ENCODE peak calls at places on chromosomes 7 and 10, in five cellular contexts. One of them, this sample, is unnamed.
A peak's percentile ranks its signal among the peaks of the same experiment; 100 is the strongest.

GRCh38 chr7:3063016-3063753 is 19.5 kb upstream of the CARD11 start:
- DNase-seq in neuronal stem cell: no peak
- DNase-seq in mesenchymal stem cell: no peak
- DNase-seq in H1: no peak
- DNase-seq in H9: no peak
- DNase-seq in this sample: no peak

GRCh38 chr7:151010307-151011096 is 13.8 kb downstream of the ATG9B start:
- DNase-seq in mesenchymal stem cell: peak; percentile 71
- DNase-seq in H9: peak; percentile 49
- DNase-seq in H1: no peak
- DNase-seq in neuronal stem cell: no peak
- DNase-seq in this sample: peak; percentile 23

GRCh38 chr10:48599830-48600134 is 5.1 kb downstream of the ARHGAP22 start:
- DNase-seq in H9: no peak
- DNase-seq in neuronal stem cell: no peak
- DNase-seq in mesenchymal stem cell: no peak
- DNase-seq in H1: no peak
- DNase-seq in this sample: no peak

GRCh38 chr7:18278306-18278705 is 217.2 kb upstream of the HDAC9 start:
- DNase-seq in mesenchymal stem cell: no peak
- DNase-seq in H9: no peak
- DNase-seq in neuronal stem cell: no peak
- DNase-seq in H1: no peak
- DNase-seq in this sample: no peak

GRCh38 chr10:69421611-69422308 is 5.0 kb upstream of the TACR2 start:
- DNase-seq in neuronal stem cell: no peak
- DNase-seq in H9: no peak
- DNase-seq in mesenchymal stem cell: peak; percentile 66
- DNase-seq in H1: no peak
- DNase-seq in this sample: peak; percentile 41

GRCh38 chr10:7233259-7233991 is 177.4 kb downstream of the SFMBT2 start:
- DNase-seq in H1: no peak
- DNase-seq in H9: no peak
- DNase-seq in mesenchymal stem cell: peak; percentile 15
- DNase-seq in neuronal stem cell: no peak
- DNase-seq in this sample: no peak

GRCh38 chr7:83468251-83468739 is 180.6 kb downstream of the SEMA3E start:
- DNase-seq in H9: peak; percentile 78
- DNase-seq in neuronal stem cell: peak; percentile 47
- DNase-seq in H1: no peak
- DNase-seq in mesenchymal stem cell: peak; percentile 96
- DNase-seq in this sample: peak; percentile 99

GRCh38 chr10:24448351-24449009 is 239.5 kb downstream of the KIAA1217 start:
- DNase-seq in H9: no peak
- DNase-seq in neuronal stem cell: no peak
- DNase-seq in H1: no peak
- DNase-seq in mesenchymal stem cell: peak; percentile 46
- DNase-seq in this sample: peak; percentile 71

GRCh38 chr7:135862586-135863361 is 114.2 kb upstream of the FAM180A start:
- DNase-seq in H9: no peak
- DNase-seq in H1: no peak
- DNase-seq in mesenchymal stem cell: no peak
- DNase-seq in neuronal stem cell: peak; percentile 12
- DNase-seq in this sample: no peak

GRCh38 chr7:38929460-38930171 is 20.6 kb upstream of the VPS41 start:
- DNase-seq in mesenchymal stem cell: no peak
- DNase-seq in neuronal stem cell: no peak
- DNase-seq in H1: no peak
- DNase-seq in H9: no peak
- DNase-seq in this sample: no peak

GRCh38 chr7:148121426-148121825 is 469.1 kb upstream of the C7orf33 start:
- DNase-seq in H1: no peak
- DNase-seq in H9: no peak
- DNase-seq in mesenchymal stem cell: no peak
- DNase-seq in neuronal stem cell: no peak
- DNase-seq in this sample: no peak

GRCh38 chr7:140922741-140923345 is 1.9 kb downstream of the BRAF start:
- DNase-seq in neuronal stem cell: no peak
- DNase-seq in mesenchymal stem cell: no peak
- DNase-seq in H9: no peak
- DNase-seq in H1: no peak
- DNase-seq in this sample: no peak

GRCh38 chr7:27547401-27547800 is 115.3 kb downstream of the HIBADH start:
- DNase-seq in H1: no peak
- DNase-seq in mesenchymal stem cell: peak; percentile 21
- DNase-seq in neuronal stem cell: no peak
- DNase-seq in H9: no peak
- DNase-seq in this sample: peak; percentile 69

GRCh38 chr10:85925201-85925750 is 441.3 kb downstream of the GRID1 start:
- DNase-seq in neuronal stem cell: no peak
- DNase-seq in H1: no peak
- DNase-seq in H9: no peak
- DNase-seq in mesenchymal stem cell: no peak
- DNase-seq in this sample: no peak

GRCh38 chr7:5635461-5636445 is 145.7 kb downstream of the RNF216 start:
- DNase-seq in mesenchymal stem cell: peak; percentile 44
- DNase-seq in H9: no peak
- DNase-seq in H1: no peak
- DNase-seq in neuronal stem cell: no peak
- DNase-seq in this sample: no peak
- H4K91ac ChIP-seq in mesenchymal stem cell: peak overlapping the region; percentile 43
- H4K91ac ChIP-seq in H9: no peak overlapping the region
- H4K91ac ChIP-seq in H1: peak overlapping the region; percentile 8
- H4K91ac ChIP-seq in neuronal stem cell: no peak overlapping the region
- H4K91ac ChIP-seq in this sample: peak overlapping the region; percentile 78

GRCh38 chr10:67288688-67289410 is 363.0 kb downstream of the LRRTM3 start:
- DNase-seq in mesenchymal stem cell: no peak
- DNase-seq in H1: no peak
- DNase-seq in neuronal stem cell: no peak
- DNase-seq in H9: no peak
- DNase-seq in this sample: no peak

GRCh38 chr10:67277402-67277801 is 351.6 kb downstream of the LRRTM3 start:
- DNase-seq in mesenchymal stem cell: no peak
- DNase-seq in neuronal stem cell: no peak
- DNase-seq in H9: no peak
- DNase-seq in H1: no peak
- DNase-seq in this sample: no peak

GRCh38 chr10:67280405-67280804 is 354.6 kb downstream of the LRRTM3 start:
- DNase-seq in mesenchymal stem cell: no peak
- DNase-seq in H1: no peak
- DNase-seq in neuronal stem cell: no peak
- DNase-seq in H9: peak; percentile 90
- DNase-seq in this sample: no peak

GRCh38 chr10:67284589-67284988 is 358.8 kb downstream of the LRRTM3 start:
- DNase-seq in H1: no peak
- DNase-seq in mesenchymal stem cell: no peak
- DNase-seq in neuronal stem cell: no peak
- DNase-seq in H9: no peak
- DNase-seq in this sample: no peak

GRCh38 chr10:67282871-67283270 is 357.0 kb downstream of the LRRTM3 start:
- DNase-seq in H9: no peak
- DNase-seq in mesenchymal stem cell: no peak
- DNase-seq in neuronal stem cell: no peak
- DNase-seq in H1: no peak
- DNase-seq in this sample: no peak
- H4K91ac ChIP-seq in H9: no peak overlapping the region
- H4K91ac ChIP-seq in mesenchymal stem cell: no peak overlapping the region
- H4K91ac ChIP-seq in neuronal stem cell: no peak overlapping the region
- H4K91ac ChIP-seq in H1: no peak overlapping the region
- H4K91ac ChIP-seq in this sample: no peak overlapping the region

DNA sequence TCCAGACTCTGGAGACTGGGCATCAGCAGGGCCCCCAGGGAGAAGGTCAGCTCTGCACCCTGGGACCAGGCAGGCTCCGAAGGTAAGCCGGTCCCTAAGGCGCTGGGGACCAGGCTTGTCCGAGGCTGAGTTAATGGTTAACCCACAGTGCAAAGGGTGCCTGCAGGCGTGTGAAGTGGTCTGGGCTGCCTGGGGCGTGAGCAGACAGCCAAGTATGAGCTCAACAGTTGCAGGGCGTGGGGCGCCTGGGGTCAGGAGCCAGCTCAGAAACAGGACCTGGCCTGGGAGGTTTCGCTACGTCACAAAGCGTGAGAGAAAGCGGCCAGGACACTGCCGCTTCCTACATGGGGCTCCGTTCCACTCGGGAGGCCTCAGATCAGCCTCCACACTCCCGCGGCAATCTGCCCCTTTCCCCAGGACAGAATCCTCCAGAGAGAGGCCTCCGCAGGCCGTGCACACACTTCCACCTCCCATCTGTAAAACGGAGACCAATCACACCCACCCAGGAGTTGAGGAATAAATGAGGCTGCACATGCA is 16.0 kb downstream of the PDGFA start:
- DNase-seq in mesenchymal stem cell: no peak
- DNase-seq in neuronal stem cell: no peak
- DNase-seq in H1: no peak
- DNase-seq in H9: no peak
- DNase-seq in this sample: no peak
- H4K91ac ChIP-seq in mesenchymal stem cell: no peak overlapping the region
- H4K91ac ChIP-seq in neuronal stem cell: no peak overlapping the region
- H4K91ac ChIP-seq in H1: no peak overlapping the region
- H4K91ac ChIP-seq in H9: no peak overlapping the region
- H4K91ac ChIP-seq in this sample: no peak overlapping the region

GRCh38 chr7:36460811-36461429 is 71.3 kb downstream of the ANLN start:
- DNase-seq in neuronal stem cell: no peak
- DNase-seq in H1: no peak
- DNase-seq in H9: no peak
- DNase-seq in mesenchymal stem cell: no peak
- DNase-seq in this sample: no peak
- H4K91ac ChIP-seq in neuronal stem cell: no peak overlapping the region
- H4K91ac ChIP-seq in H1: no peak overlapping the region
- H4K91ac ChIP-seq in H9: no peak overlapping the region
- H4K91ac ChIP-seq in mesenchymal stem cell: no peak overlapping the region
- H4K91ac ChIP-seq in this sample: no peak overlapping the region

DNA sequence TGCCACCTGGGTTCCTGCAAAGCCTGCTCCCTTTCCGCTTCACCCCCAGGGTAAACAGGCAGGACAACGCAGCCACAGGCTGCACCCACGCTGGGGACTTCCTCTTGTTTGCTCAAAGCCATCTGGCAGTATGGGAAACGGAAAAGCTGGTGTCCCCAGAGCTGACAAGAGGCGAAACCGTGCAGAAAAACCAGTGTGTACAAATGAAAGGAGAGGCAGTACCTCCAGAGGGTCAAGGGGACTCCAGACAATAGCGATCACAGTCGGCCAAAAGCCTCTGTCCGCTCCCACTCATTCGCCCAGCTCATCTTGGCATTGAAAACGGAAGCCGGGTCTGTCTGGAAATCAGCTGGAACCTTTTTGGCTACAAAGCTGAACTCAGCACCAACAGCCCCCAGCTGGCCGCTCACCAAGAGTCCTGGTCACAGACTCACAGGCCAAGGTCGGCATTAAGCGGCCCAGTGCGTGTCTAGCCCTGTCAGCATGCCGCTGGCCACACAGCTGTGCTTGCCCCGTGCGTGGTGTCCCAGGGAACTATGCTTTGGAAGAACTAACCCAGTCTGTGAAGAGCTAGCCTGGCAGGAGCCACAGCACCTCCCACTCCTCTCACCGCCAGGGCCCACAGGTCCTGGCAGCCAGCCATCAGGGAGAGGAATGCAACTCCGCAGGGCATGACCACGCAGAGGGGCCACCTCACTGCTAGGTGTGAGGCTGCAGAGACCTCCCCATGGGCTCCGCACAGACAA is 10.4 kb downstream of the TNS3 start:
- DNase-seq in H1: no peak
- DNase-seq in H9: no peak
- DNase-seq in mesenchymal stem cell: peak; percentile 64
- DNase-seq in neuronal stem cell: no peak
- DNase-seq in this sample: peak; percentile 95
- H4K91ac ChIP-seq in H1: no peak overlapping the region
- H4K91ac ChIP-seq in H9: no peak overlapping the region
- H4K91ac ChIP-seq in mesenchymal stem cell: peak overlapping the region; percentile 96
- H4K91ac ChIP-seq in neuronal stem cell: peak overlapping the region; percentile 87
- H4K91ac ChIP-seq in this sample: peak overlapping the region; percentile 89

This sample was measured in IMR-90.